ENCODE peak calls at places on chromosomes 11 and 22, in six cellular contexts. A is CD4-positive, CD25-positive, alpha-beta regulatory T cell; D is sigmoid colon; Y is body of pancreas; S is tibial artery; K is PC-9. Q is an unnamed sample.

GRCh38 chr11:2913776-2914474 is 15.3 kb downstream of the PHLDA2 start:
- DNase-seq in A (no peak), D (no peak), Y (no peak), S (no peak), K (no peak), Q (no peak)

GRCh38 chr11:15793032-15793996 is 563.0 kb downstream of the SOX6 start:
- DNase-seq in A (no peak), D (no peak), Y (no peak), S (no peak), K (no peak), Q (no peak)

GRCh38 chr22:19723165-19723989 is at the start of gene GP1BB:
- DNase-seq in A (no peak), D (no peak), Y (peak; percentile 56), S (no peak), K (no peak), Q (no peak)

GRCh38 chr22:21972293-21972779 is 10.3 kb downstream of the TOP3B start:
- DNase-seq in A (peak; percentile 36), D (no peak), Y (no peak), S (no peak), K (no peak), Q (no peak)

GRCh38 chr11:19777032-19777341 is 64.3 kb downstream of the NAV2 start:
- DNase-seq in A (no peak), D (no peak), Y (peak; percentile 71), S (no peak), K (no peak), Q (no peak)

GRCh38 chr11:127255239-127255638 is 254.7 kb upstream of the KIRREL3 start:
- DNase-seq in A (no peak), D (no peak), Y (no peak), S (no peak), K (no peak), Q (no peak)

GRCh38 chr22:30453731-30454510 is 17.9 kb downstream of the SEC14L3 start:
- DNase-seq in A (no peak), D (no peak), Y (peak; percentile 43), S (no peak), K (no peak), Q (no peak)

GRCh38 chr11:40819230-40819629 is 640.2 kb downstream of the LRRC4C start:
- DNase-seq in A (no peak), D (no peak), Y (no peak), S (no peak), K (no peak), Q (no peak)

GRCh38 chr22:25375683-25376082 is 156.2 kb downstream of the CRYBB2 start:
- DNase-seq in A (no peak), D (no peak), Y (no peak), S (no peak), K (no peak), Q (no peak)

GRCh38 chr11:89405629-89406028 is 85.5 kb downstream of the NOX4 start:
- DNase-seq in A (no peak), D (no peak), Y (no peak), S (no peak), K (no peak), Q (peak; percentile 6)

GRCh38 chr11:126406368-126406767 is 50.9 kb downstream of the ST3GAL4 start:
- DNase-seq in A (no peak), D (no peak), Y (no peak), S (no peak), K (no peak), Q (no peak)

GRCh38 chr11:33899383-33900037 is 7.6 kb upstream of the LMO2 start:
- DNase-seq in A (no peak), D (peak; percentile 92), Y (peak; percentile 63), S (peak; percentile 90), K (no peak), Q (peak; percentile 43)

GRCh38 chr22:35552186-35552842 is 11.7 kb downstream of the RASD2 start:
- DNase-seq in A (peak; percentile 81), D (no peak), Y (no peak), S (no peak), K (no peak), Q (peak; percentile 42)

GRCh38 chr11:117524784-117525183 is 197.1 kb downstream of the CEP164 start:
- DNase-seq in A (no peak), D (no peak), Y (no peak), S (no peak), K (no peak), Q (no peak)

GRCh38 chr11:105589346-105589745 is 20.5 kb upstream of the GRIA4 start:
- DNase-seq in A (no peak), D (no peak), Y (no peak), S (no peak), K (no peak), Q (no peak)

GRCh38 chr11:50182486-50182885 is 149.8 kb downstream of the OR4C45 start:
- DNase-seq in A (no peak), D (no peak), Y (no peak), S (no peak), K (no peak), Q (no peak)

GRCh38 chr11:77058900-77059299 is 7.9 kb upstream of the CAPN5 start:
- DNase-seq in A (no peak), D (no peak), Y (no peak), S (no peak), K (no peak), Q (no peak)

GRCh38 chr11:125685228-125685627 is 4.6 kb upstream of the ACRV1 start:
- DNase-seq in A (no peak), D (no peak), Y (no peak), S (no peak), K (no peak), Q (no peak)

GRCh38 chr22:23815781-23816551 is 22.8 kb downstream of the DERL3 start:
- DNase-seq in A (no peak), D (no peak), Y (no peak), S (no peak), K (no peak), Q (no peak)

GRCh38 chr11:62427630-62428233 is 8.9 kb downstream of the SCGB1A1 start:
- DNase-seq in A (no peak), D (no peak), Y (no peak), S (no peak), K (peak; percentile 69), Q (no peak)

GRCh38 chr11:61134801-61135257 is 26.4 kb downstream of the VPS37C start:
- DNase-seq in A (no peak), D (peak; percentile 52), Y (no peak), S (no peak), K (no peak), Q (no peak)

GRCh38 chr11:27217496-27217895 is 145.5 kb downstream of the CCDC34 start:
- DNase-seq in A (no peak), D (no peak), Y (no peak), S (no peak), K (no peak), Q (no peak)
- H3K4me1 ChIP-seq in A (no peaks in the 10 kb centered on the region), D (peaks cover 47% of the 10 kb centered on the region), Y (peaks cover 45% of the 10 kb centered on the region), S (peaks cover 18% of the 10 kb centered on the region), K (peaks cover 35% of the 10 kb centered on the region), Q (peaks cover 7% of the 10 kb centered on the region)

DNA sequence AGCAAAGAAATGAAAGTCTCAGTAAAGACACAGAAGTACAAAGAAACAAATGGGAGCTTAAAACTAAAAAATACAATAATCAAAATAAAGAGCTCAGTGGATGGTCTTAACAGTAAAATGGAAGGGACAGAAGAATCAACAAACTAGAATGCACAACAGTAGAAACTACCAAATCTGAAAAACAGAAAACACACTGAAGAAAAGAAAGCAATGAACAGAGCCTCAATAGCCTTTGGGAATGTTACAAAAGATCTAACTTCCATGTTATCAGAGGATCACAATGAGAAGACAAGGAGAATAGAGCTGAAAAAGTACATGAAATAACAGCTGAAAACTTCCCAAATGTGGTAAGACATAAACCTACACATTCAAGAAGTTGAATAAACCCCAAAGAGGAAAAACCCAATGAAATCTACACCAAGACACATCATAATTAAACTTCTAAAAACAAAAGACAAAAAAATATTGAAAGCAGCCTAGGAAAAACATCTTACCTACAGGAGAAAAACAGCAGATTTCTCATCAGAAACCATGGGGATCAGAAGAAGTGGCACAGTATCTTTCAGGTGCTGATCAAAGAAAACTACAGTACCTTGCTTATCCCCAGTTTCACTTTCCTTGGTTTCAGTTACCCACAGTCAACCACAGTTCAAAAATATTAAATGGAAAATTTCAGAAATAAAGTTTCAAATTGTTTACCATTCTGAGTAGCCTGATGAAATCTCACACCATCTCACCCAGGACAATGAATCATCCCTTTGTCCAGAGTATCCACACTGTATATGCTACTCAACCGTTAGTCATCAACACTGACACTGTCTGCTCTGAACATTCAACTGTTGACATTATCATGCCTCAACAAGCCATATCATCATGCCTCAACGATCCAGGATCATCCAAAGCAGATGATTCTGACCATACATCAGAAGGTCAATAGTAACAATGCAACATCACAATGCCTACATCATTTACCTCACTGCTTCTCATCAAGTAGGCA is 22.2 kb downstream of the RRAS2 start:
- DNase-seq in A (no peak), D (no peak), Y (no peak), S (no peak), K (peak; percentile 77), Q (peak; percentile 79)
- H3K4me1 ChIP-seq in A (no peaks in the 10 kb centered on the region), D (peaks cover under 1% of the 10 kb centered on the region), Y (no peaks in the 10 kb centered on the region), S (peaks cover 6% of the 10 kb centered on the region), K (no peaks in the 10 kb centered on the region), Q (no peaks in the 10 kb centered on the region)

GRCh38 chr11:119722281-119722794 is 6.7 kb downstream of the NECTIN1 start:
- DNase-seq in A (no peak), D (no peak), Y (peak; percentile 93), S (no peak), K (no peak), Q (no peak)

GRCh38 chr11:119720311-119720710 is 8.7 kb downstream of the NECTIN1 start:
- DNase-seq in A (no peak), D (no peak), Y (no peak), S (no peak), K (no peak), Q (no peak)

GRCh38 chr11:119723243-119723951 is 5.6 kb downstream of the NECTIN1 start:
- DNase-seq in A (no peak), D (no peak), Y (no peak), S (no peak), K (no peak), Q (no peak)

GRCh38 chr11:119723952-119724325 is 5.1 kb downstream of the NECTIN1 start:
- DNase-seq in A (no peak), D (no peak), Y (no peak), S (no peak), K (no peak), Q (no peak)

DNA sequence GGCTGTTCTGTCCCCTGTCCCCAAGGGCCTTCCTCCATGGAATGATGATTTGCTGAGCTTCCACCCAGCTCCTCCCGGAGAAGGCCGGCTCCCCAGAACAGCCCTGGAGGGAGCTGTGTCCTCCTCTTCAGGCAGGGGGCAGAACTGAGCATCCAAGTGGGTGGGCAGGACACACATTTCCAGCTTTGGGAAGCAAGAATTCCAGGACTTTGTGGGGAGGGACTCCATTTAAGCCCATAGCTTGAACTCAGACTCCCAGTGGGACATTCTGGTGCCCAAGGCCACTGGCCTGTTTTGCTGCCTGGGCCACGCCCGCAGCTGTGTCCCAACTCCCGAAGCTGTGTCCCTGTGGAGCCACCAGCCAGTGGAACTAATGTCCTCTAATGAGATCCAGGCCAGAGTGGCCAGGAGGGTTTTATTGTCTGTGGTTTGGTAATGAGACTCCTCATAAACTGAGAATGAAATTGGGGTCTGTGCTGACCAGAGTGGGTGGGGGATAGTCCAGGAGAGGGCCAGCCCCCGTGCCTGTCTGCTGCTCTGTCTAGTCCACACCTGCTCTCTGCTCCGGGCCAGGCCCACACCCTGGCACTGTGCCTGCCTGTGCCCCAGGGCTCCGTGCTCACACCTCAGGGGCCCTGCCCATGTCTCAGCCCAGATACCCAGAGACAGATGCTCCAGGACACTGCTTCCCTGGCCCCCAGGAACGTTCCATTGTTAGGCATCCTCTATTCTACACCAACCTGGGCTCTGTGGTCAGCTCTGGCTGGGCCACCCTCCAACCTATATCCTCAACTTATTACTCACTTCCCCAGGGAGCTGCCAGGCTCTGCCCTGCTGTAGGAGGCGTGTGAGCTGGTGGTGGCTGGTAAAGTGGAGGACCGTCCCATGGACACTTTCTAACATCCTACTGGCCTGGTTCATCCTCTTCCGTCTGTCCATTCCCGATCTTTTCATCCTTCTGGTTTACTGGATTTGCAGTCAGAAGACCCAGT is 7.6 kb downstream of the NECTIN1 start:
- DNase-seq in A (no peak), D (no peak), Y (peak; percentile 50), S (no peak), K (no peak), Q (no peak)
- H3K4me1 ChIP-seq in A (no peaks in the 10 kb centered on the region), D (peaks cover 4% of the 10 kb centered on the region), Y (peaks cover 38% of the 10 kb centered on the region), S (peaks cover 15% of the 10 kb centered on the region), K (peaks cover 16% of the 10 kb centered on the region), Q (peaks cover 19% of the 10 kb centered on the region)

GRCh38 chr11:68661014-68661413 is 23.3 kb upstream of the GAL start:
- DNase-seq in A (no peak), D (no peak), Y (no peak), S (peak; percentile 9), K (peak; percentile 30), Q (no peak)
- H3K4me1 ChIP-seq in A (no peaks in the 10 kb centered on the region), D (peaks cover 6% of the 10 kb centered on the region), Y (no peaks in the 10 kb centered on the region), S (peaks cover 5% of the 10 kb centered on the region), K (no peaks in the 10 kb centered on the region), Q (no peaks in the 10 kb centered on the region)